ENCODE peak calls at places on chromosomes 3 and 15, in eight cellular contexts. D, N, V, M, P, W, E and H are unnamed samples.

GRCh38 chr3:10219737-10220136 is 28.5 kb upstream of the TATDN2 start:
- DNase-seq in D (no peak), N (no peak), V (no peak), M (no peak), P (no peak), W (no peak), E (no peak), H (no peak)

GRCh38 chr3:31704651-31705179 is 172.0 kb downstream of the STT3B start:
- DNase-seq in D (no peak), N (peak; percentile 55), V (no peak), M (peak; percentile 20), P (peak; percentile 80), W (no peak), E (peak; percentile 82), H (no peak)

GRCh38 chr15:73029003-73029527 is 23.2 kb upstream of the NEO1 start:
- DNase-seq in D (no peak), N (no peak), V (peak; percentile 27), M (no peak), P (no peak), W (no peak), E (no peak), H (no peak)

GRCh38 chr3:148729656-148730055 is 32.0 kb downstream of the AGTR1 start:
- DNase-seq in D (no peak), N (no peak), V (no peak), M (no peak), P (no peak), W (no peak), E (no peak), H (no peak)

GRCh38 chr3:7800006-7800780 is 701.4 kb upstream of the LMCD1 start:
- DNase-seq in D (no peak), N (no peak), V (no peak), M (no peak), P (peak; percentile 34), W (no peak), E (no peak), H (peak; percentile 60)

GRCh38 chr3:28299705-28300104 is 48.8 kb upstream of the ZCWPW2 start:
- DNase-seq in D (no peak), N (no peak), V (no peak), M (no peak), P (no peak), W (no peak), E (no peak), H (no peak)

GRCh38 chr15:49236869-49237268 is 66.8 kb downstream of the GALK2 start:
- DNase-seq in D (no peak), N (no peak), V (no peak), M (no peak), P (no peak), W (no peak), E (no peak), H (no peak)

GRCh38 chr3:69161587-69162196 is 39.3 kb upstream of the LMOD3 start:
- DNase-seq in D (no peak), N (peak; percentile 41), V (no peak), M (peak; percentile 22), P (peak; percentile 65), W (peak; percentile 43), E (no peak), H (no peak)

GRCh38 chr15:75455982-75456531 is 4.6 kb upstream of the SIN3A start:
- DNase-seq in D (peak; percentile 80), N (peak; percentile 12), V (peak; percentile 82), M (no peak), P (peak; percentile 63), W (peak; percentile 40), E (peak; percentile 46), H (no peak)

DNA sequence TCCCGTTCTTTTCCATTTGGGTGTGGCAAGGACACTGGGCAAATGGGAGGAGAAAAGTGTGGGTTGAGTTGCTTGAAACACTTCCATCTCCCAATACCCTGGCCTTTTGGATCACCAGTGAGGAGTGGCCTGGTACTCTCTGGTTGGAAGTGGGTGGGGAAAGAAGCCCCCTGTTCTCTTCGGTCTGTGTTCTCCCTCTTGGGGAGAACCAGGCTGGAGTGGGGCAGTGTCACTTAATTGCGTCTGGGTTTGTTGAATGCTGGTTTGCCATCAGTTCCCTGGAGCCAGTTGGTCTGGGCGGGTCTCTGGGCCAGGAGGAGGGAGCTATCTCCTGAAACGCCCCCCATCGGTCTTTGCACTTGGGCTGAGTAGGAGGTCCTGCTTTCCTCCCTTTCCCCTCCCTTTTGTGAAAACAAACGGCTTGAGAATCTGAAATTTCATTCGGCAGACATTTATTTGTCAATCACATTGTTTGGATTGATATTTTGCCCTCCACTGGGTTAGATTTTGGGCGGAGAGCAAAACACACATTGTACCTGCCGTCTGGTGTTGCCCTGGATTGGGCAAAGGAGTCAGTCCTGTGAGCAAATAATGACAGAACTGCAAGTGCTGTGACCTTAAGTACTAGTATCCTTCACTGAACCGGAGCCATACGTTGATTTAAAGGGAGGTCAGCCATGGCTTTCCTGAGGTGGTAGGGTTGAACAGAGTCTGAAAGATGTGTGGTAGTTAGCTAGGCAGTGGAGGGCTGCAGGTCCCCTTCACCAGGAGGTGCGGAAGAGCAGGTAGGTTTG is 1.6 kb downstream of the PDIA5 start:
- DNase-seq in D (no peak), N (peak; percentile 45), V (peak; percentile 72), M (peak; percentile 40), P (no peak), W (peak; percentile 75), E (peak; percentile 49), H (no peak)
- TF ChIP-seq POLR2AphosphoS5 in D (no peak), N (peak; percentile 7), V (no peak), M (no peak), P (no peak), W (peak; percentile 59), E (no peak), H (no peak)

DNA sequence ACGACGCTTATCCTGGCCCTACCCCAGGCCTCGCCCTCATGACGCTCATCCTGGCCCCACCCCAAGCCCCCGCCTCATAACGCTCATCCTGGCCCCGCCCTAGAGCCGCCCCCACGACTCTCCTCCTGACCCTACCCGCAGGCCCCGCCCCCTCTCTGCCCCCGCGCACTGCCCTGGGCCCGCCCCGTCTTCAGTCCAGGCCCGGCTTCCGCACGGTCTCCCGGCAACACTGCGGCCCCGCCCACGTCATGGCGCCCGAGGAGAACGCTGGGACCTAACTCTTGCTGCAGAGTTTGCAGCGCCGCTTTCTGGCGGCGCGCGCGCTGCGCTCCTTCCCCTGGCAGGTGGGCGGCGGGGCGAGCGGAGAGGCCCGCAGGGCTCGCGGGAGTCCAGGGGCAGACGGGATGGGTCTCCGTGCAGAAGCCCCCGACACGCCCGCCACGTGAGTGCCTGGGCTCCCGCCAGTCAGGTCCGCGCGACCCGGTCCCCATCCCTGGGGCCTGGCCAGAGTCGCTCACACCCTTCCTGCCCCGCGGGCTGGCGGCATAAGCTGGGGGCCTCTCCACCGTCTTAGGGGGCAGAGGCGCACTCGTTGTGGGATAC is 52.5 kb upstream of the ROPN1B start:
- DNase-seq in D (no peak), N (peak; percentile 79), V (peak; percentile 97), M (peak; percentile 98), P (peak; percentile 92), W (peak; percentile 84), E (peak; percentile 99), H (peak; percentile 100)
- TF ChIP-seq POLR2A in D (no peak), N (no peak), V (peak; percentile 39), M (peak; percentile 34), P (peak; percentile 36), W (peak; percentile 62), E (no peak), H (no peak)

DNA sequence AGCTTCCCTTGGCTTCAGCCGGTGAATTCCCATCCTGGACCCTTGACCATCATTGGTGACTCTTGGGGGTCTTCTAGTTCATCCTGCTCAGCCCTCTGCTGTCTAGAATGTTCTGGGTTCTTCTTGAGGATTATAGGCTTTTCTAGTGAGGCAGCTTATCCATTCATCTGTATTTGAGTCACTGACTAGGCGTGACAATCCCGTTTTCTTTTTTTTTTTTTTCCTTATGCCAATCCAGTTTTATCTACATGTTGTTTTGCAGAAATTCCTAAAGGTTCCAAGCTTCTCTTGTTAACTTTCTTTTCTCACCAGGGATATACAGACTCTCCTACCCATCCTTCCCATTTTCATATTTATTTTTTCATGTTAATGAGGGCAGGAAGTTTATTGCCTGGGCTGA is 6.6 kb upstream of the TRAK1 start:
- DNase-seq in D (no peak), N (no peak), V (no peak), M (no peak), P (no peak), W (no peak), E (no peak), H (no peak)
- H3K4me1 ChIP-seq in D (peaks cover 51% of the 10 kb centered on the region), N (peaks cover 44% of the 10 kb centered on the region), V (peaks cover 4% of the 10 kb centered on the region), M (no peaks in the 10 kb centered on the region), P (peaks cover 3% of the 10 kb centered on the region), W (peaks cover 16% of the 10 kb centered on the region), E (peaks cover 62% of the 10 kb centered on the region), H (peaks cover 54% of the 10 kb centered on the region)

GRCh38 chr3:53244281-53244680 is 11.5 kb downstream of the TKT start:
- DNase-seq in D (no peak), N (no peak), V (no peak), M (no peak), P (no peak), W (no peak), E (peak; percentile 65), H (no peak)

GRCh38 chr3:53243165-53243564 is 12.7 kb downstream of the TKT start:
- DNase-seq in D (no peak), N (no peak), V (no peak), M (no peak), P (peak; percentile 58), W (no peak), E (no peak), H (no peak)

GRCh38 chr3:53242642-53243041 is 13.2 kb downstream of the TKT start:
- DNase-seq in D (no peak), N (no peak), V (no peak), M (no peak), P (no peak), W (no peak), E (no peak), H (no peak)

GRCh38 chr3:53242155-53242554 is 13.7 kb downstream of the TKT start:
- DNase-seq in D (no peak), N (no peak), V (no peak), M (no peak), P (no peak), W (no peak), E (no peak), H (no peak)

GRCh38 chr3:53243785-53244184 is 12.0 kb downstream of the TKT start:
- DNase-seq in D (no peak), N (no peak), V (no peak), M (no peak), P (no peak), W (no peak), E (no peak), H (no peak)
- TF ChIP-seq POLR2AphosphoS5 in D (no peak), N (no peak), V (peak; percentile 14), M (no peak), P (no peak), W (no peak), E (no peak), H (no peak)